ENCODE peak calls at places on chromosomes 7 and 10, in four cellular contexts. One of them, this sample, is unnamed.
A peak's percentile ranks its signal among the peaks of the same experiment; 100 is the strongest.

GRCh38 chr7:138875794-138876193 is 77.8 kb upstream of the ATP6V0A4 start:
- DNase-seq in H9: no peak
- DNase-seq in IMR-90: peak; percentile 96
- DNase-seq in mesendoderm: no peak
- DNase-seq in this sample: no peak

GRCh38 chr10:84427903-84428650 is 99.7 kb downstream of the CCSER2 start:
- DNase-seq in H9: no peak
- DNase-seq in IMR-90: peak; percentile 48
- DNase-seq in mesendoderm: peak; percentile 61
- DNase-seq in this sample: no peak

GRCh38 chr7:48109848-48110663 is 21.0 kb downstream of the UPP1 start:
- DNase-seq in H9: peak; percentile 85
- DNase-seq in IMR-90: peak; percentile 26
- DNase-seq in mesendoderm: peak; percentile 78
- DNase-seq in this sample: peak; percentile 73

GRCh38 chr10:2575460-2575859 is 491.9 kb upstream of the PFKP start:
- DNase-seq in H9: no peak
- DNase-seq in IMR-90: no peak
- DNase-seq in mesendoderm: peak; percentile 18
- DNase-seq in this sample: no peak

GRCh38 chr10:17454181-17454800 is at the start of gene ST8SIA6:
- DNase-seq in H9: peak; percentile 42
- DNase-seq in IMR-90: peak; percentile 47
- DNase-seq in mesendoderm: peak; percentile 58
- DNase-seq in this sample: peak; percentile 72

GRCh38 chr7:29639887-29640600 is 76.4 kb downstream of the PRR15 start:
- DNase-seq in H9: no peak
- DNase-seq in IMR-90: no peak
- DNase-seq in mesendoderm: no peak
- DNase-seq in this sample: no peak

GRCh38 chr10:81894616-81895015 is 19.6 kb downstream of the NRG3 start:
- DNase-seq in H9: no peak
- DNase-seq in IMR-90: no peak
- DNase-seq in mesendoderm: no peak
- DNase-seq in this sample: no peak

GRCh38 chr7:108805808-108806397 is 236.2 kb downstream of the DNAJB9 start:
- DNase-seq in H9: no peak
- DNase-seq in IMR-90: peak; percentile 1
- DNase-seq in mesendoderm: peak; percentile 63
- DNase-seq in this sample: no peak

GRCh38 chr7:17392846-17393245 is 94.4 kb downstream of the AHR start:
- DNase-seq in H9: no peak
- DNase-seq in IMR-90: peak; percentile 86
- DNase-seq in mesendoderm: no peak
- DNase-seq in this sample: no peak

GRCh38 chr7:44103566-44103940 is 592 bp upstream of the AEBP1 start:
- DNase-seq in H9: no peak
- DNase-seq in IMR-90: no peak
- DNase-seq in mesendoderm: no peak
- DNase-seq in this sample: no peak

GRCh38 chr10:105971460-105971859 is 1193.0 kb downstream of the SORCS1 start:
- DNase-seq in H9: no peak
- DNase-seq in IMR-90: no peak
- DNase-seq in mesendoderm: no peak
- DNase-seq in this sample: no peak
- H3K56ac ChIP-seq in H9: no peak overlapping the region
- H3K56ac ChIP-seq in IMR-90: no peak overlapping the region
- H3K56ac ChIP-seq in mesendoderm: no peak overlapping the region
- H3K56ac ChIP-seq in this sample: no peak overlapping the region

DNA sequence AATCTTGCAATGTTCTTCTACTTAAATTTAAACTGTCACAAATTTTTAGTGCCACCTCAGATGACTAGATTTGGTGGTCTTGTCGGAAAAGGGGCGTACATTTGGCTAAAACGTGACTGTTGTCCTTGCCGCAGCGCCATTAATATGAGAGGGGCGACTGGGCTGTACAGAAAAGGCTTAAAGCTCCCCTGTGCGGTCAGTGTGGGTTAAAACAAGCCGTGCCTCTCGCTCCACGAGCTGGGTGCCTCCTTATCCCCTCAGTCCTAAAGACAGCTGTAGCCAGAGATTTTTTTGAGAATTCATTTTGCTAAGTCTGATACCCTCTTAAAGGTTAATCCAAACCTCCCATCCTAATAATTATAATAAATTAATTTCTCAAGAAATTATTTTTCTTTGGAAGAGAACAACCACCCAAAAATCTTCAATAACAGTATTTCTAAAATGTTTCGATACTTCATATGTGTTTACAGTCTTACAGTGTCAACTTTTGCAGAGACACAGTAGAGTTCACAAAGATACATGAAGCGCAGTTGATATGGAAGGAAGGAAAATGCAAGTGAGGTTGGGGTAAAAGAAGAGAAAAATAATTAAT is 68.6 kb downstream of the C7orf25 start:
- DNase-seq in H9: peak; percentile 75
- DNase-seq in IMR-90: peak; percentile 31
- DNase-seq in mesendoderm: peak; percentile 70
- DNase-seq in this sample: no peak
- H3K56ac ChIP-seq in H9: no peak overlapping the region
- H3K56ac ChIP-seq in IMR-90: no peak overlapping the region
- H3K56ac ChIP-seq in mesendoderm: no peak overlapping the region
- H3K56ac ChIP-seq in this sample: no peak overlapping the region

GRCh38 chr7:103704701-103705100 is 258.7 kb upstream of the SLC26A5 start:
- DNase-seq in H9: no peak
- DNase-seq in IMR-90: no peak
- DNase-seq in mesendoderm: no peak
- DNase-seq in this sample: no peak
- H3K56ac ChIP-seq in H9: no peak overlapping the region
- H3K56ac ChIP-seq in IMR-90: no peak overlapping the region
- H3K56ac ChIP-seq in mesendoderm: no peak overlapping the region
- H3K56ac ChIP-seq in this sample: no peak overlapping the region

GRCh38 chr7:80362677-80363076 is 149.2 kb downstream of the GNAT3 start:
- DNase-seq in H9: no peak
- DNase-seq in IMR-90: peak; percentile 21
- DNase-seq in mesendoderm: no peak
- DNase-seq in this sample: no peak
- H3K56ac ChIP-seq in H9: no peak overlapping the region
- H3K56ac ChIP-seq in IMR-90: no peak overlapping the region
- H3K56ac ChIP-seq in mesendoderm: no peak overlapping the region
- H3K56ac ChIP-seq in this sample: no peak overlapping the region